ENCODE peak calls at places on chromosomes 6 and 20, in eight cellular contexts. I, P, V, N, A, W, H and Y are unnamed samples.

GRCh38 chr20:62782149-62782892 is 14.0 kb upstream of the MRGBP start:
- DNase-seq in I (no peak), P (no peak), V (no peak), N (no peak), A (peak), W (no peak), H (no peak), Y (no peak)

GRCh38 chr6:8085053-8085511 is 17.3 kb downstream of the EEF1E1 start:
- DNase-seq in I (no peak), P (no peak), V (no peak), N (no peak), A (peak), W (no peak), H (no peak), Y (peak)

GRCh38 chr20:4853004-4853403 is 131.3 kb downstream of the PRND start:
- DNase-seq in I (no peak), P (no peak), V (no peak), N (no peak), A (no peak), W (no peak), H (no peak), Y (no peak)

GRCh38 chr6:55405474-55406220 is 78.4 kb downstream of the GFRAL start:
- DNase-seq in I (no peak), P (no peak), V (no peak), N (no peak), A (peak), W (no peak), H (no peak), Y (no peak)

GRCh38 chr6:37809144-37809543 is 10.4 kb upstream of the ZFAND3 start:
- DNase-seq in I (no peak), P (no peak), V (no peak), N (no peak), A (peak), W (no peak), H (peak), Y (peak)

GRCh38 chr20:10111144-10111771 is 76.5 kb downstream of the ANKEF1 start:
- DNase-seq in I (no peak), P (no peak), V (no peak), N (no peak), A (no peak), W (no peak), H (no peak), Y (peak)

GRCh38 chr6:12138377-12138776 is 126.3 kb downstream of the HIVEP1 start:
- DNase-seq in I (no peak), P (peak), V (no peak), N (no peak), A (no peak), W (no peak), H (no peak), Y (no peak)

GRCh38 chr6:79425589-79426311 is 111.5 kb downstream of the LCA5 start:
- DNase-seq in I (no peak), P (no peak), V (no peak), N (no peak), A (no peak), W (no peak), H (no peak), Y (no peak)

GRCh38 chr20:47818996-47819609 is 33.8 kb upstream of the SULF2 start:
- DNase-seq in I (no peak), P (no peak), V (no peak), N (no peak), A (no peak), W (no peak), H (no peak), Y (no peak)

GRCh38 chr6:125169058-125169457 is 15.5 kb downstream of the TPD52L1 start:
- DNase-seq in I (no peak), P (no peak), V (no peak), N (no peak), A (peak), W (no peak), H (no peak), Y (no peak)

GRCh38 chr20:42678895-42679294 is 510.8 kb downstream of the PTPRT start:
- DNase-seq in I (no peak), P (no peak), V (no peak), N (no peak), A (no peak), W (no peak), H (no peak), Y (no peak)

GRCh38 chr6:152380351-152380767 is 256.8 kb downstream of the SYNE1 start:
- DNase-seq in I (no peak), P (no peak), V (no peak), N (peak), A (peak), W (no peak), H (peak), Y (peak)

GRCh38 chr6:27592481-27593199 is 119.7 kb upstream of the ZNF184 start:
- DNase-seq in I (no peak), P (no peak), V (no peak), N (no peak), A (peak), W (peak), H (no peak), Y (peak)

GRCh38 chr20:36240076-36240475 is 3.8 kb downstream of the AAR2 start:
- DNase-seq in I (no peak), P (no peak), V (no peak), N (no peak), A (no peak), W (no peak), H (no peak), Y (no peak)

GRCh38 chr20:7161690-7162089 is 394.2 kb downstream of the BMP2 start:
- DNase-seq in I (no peak), P (no peak), V (no peak), N (no peak), A (peak), W (no peak), H (peak), Y (peak)

GRCh38 chr20:63704749-63705117 is 3.0 kb downstream of the ARFRP1 start:
- DNase-seq in I (no peak), P (no peak), V (no peak), N (no peak), A (no peak), W (no peak), H (no peak), Y (no peak)

GRCh38 chr20:61588356-61589054 is 336.4 kb downstream of the CDH4 start:
- DNase-seq in I (no peak), P (no peak), V (no peak), N (no peak), A (peak), W (peak), H (no peak), Y (no peak)

GRCh38 chr20:37007898-37008649 is 56.6 kb upstream of the SAMHD1 start:
- DNase-seq in I (no peak), P (peak), V (no peak), N (peak), A (peak), W (no peak), H (no peak), Y (peak)

GRCh38 chr6:113564401-113565161 is 292.6 kb upstream of the MARCKS start:
- DNase-seq in I (peak), P (no peak), V (peak), N (no peak), A (peak), W (no peak), H (peak), Y (peak)

GRCh38 chr6:134502614-134503541 is 185.0 kb upstream of the SGK1 start:
- DNase-seq in I (no peak), P (no peak), V (no peak), N (no peak), A (no peak), W (no peak), H (no peak), Y (peak)

GRCh38 chr20:21322083-21322710 is 19.1 kb downstream of the XRN2 start:
- DNase-seq in I (no peak), P (no peak), V (no peak), N (no peak), A (no peak), W (no peak), H (no peak), Y (no peak)

GRCh38 chr6:1216488-1216974 is 95.4 kb upstream of the FOXQ1 start:
- DNase-seq in I (no peak), P (no peak), V (no peak), N (no peak), A (no peak), W (no peak), H (no peak), Y (no peak)

GRCh38 chr6:11785449-11785951 is 6.9 kb upstream of the ADTRP start:
- DNase-seq in I (no peak), P (peak), V (no peak), N (no peak), A (no peak), W (no peak), H (no peak), Y (peak)

GRCh38 chr6:138087549-138087948 is 19.7 kb downstream of the PERP start:
- DNase-seq in I (no peak), P (no peak), V (no peak), N (no peak), A (peak), W (no peak), H (no peak), Y (peak)

GRCh38 chr6:128064540-128064895 is 163.7 kb upstream of the THEMIS start:
- DNase-seq in I (no peak), P (no peak), V (no peak), N (no peak), A (no peak), W (no peak), H (no peak), Y (no peak)

GRCh38 chr6:73803562-73804221 is 107.7 kb downstream of the CD109 start:
- DNase-seq in I (no peak), P (no peak), V (no peak), N (no peak), A (peak), W (peak), H (no peak), Y (peak)

GRCh38 chr6:44489912-44490604 is 102.6 kb downstream of the CDC5L start:
- DNase-seq in I (no peak), P (no peak), V (no peak), N (no peak), A (peak), W (peak), H (peak), Y (peak)

GRCh38 chr6:3484240-3484639 is 27.4 kb upstream of the SLC22A23 start:
- DNase-seq in I (no peak), P (no peak), V (no peak), N (no peak), A (peak), W (peak), H (no peak), Y (peak)

GRCh38 chr20:1122388-1123315 is 4.2 kb downstream of the PSMF1 start:
- DNase-seq in I (peak), P (peak), V (no peak), N (no peak), A (peak), W (no peak), H (peak), Y (peak)

GRCh38 chr20:39903806-39904205 is 785.2 kb downstream of the MAFB start:
- DNase-seq in I (no peak), P (no peak), V (peak), N (no peak), A (no peak), W (no peak), H (no peak), Y (no peak)

GRCh38 chr6:1711136-1711535 is 101.4 kb downstream of the FOXC1 start:
- DNase-seq in I (no peak), P (no peak), V (no peak), N (no peak), A (no peak), W (no peak), H (no peak), Y (no peak)

GRCh38 chr20:52035977-52036376 is 155.6 kb downstream of the ZFP64 start:
- DNase-seq in I (no peak), P (no peak), V (no peak), N (no peak), A (no peak), W (no peak), H (no peak), Y (peak)

GRCh38 chr6:169965657-169966311 is 214.4 kb downstream of the ERMARD start:
- DNase-seq in I (no peak), P (no peak), V (no peak), N (no peak), A (no peak), W (no peak), H (no peak), Y (no peak)

GRCh38 chr6:110552076-110552475 is 75.7 kb upstream of the SLC22A16 start:
- DNase-seq in I (no peak), P (no peak), V (no peak), N (no peak), A (no peak), W (no peak), H (no peak), Y (no peak)

GRCh38 chr6:137811121-137811911 is 55.7 kb upstream of the TNFAIP3 start:
- DNase-seq in I (peak), P (peak), V (no peak), N (peak), A (peak), W (peak), H (peak), Y (peak)

GRCh38 chr6:98877250-98877649 is 42.9 kb downstream of the POU3F2 start:
- DNase-seq in I (no peak), P (no peak), V (no peak), N (no peak), A (no peak), W (no peak), H (no peak), Y (no peak)